ENCODE peak calls at places on chromosome 2, in ten cellular contexts. M, B, L, W, E, G, Q, S, P and Z are unnamed samples.

GRCh38 chr2:196291873-196292800 is 120.8 kb upstream of the STK17B start:
- DNase-seq in G (no peak), P (peak), L (no peak), E (peak), B (no peak), W (peak), S (no peak), M (peak), Q (peak), Z (peak)

GRCh38 chr2:854460-854859 is 96.2 kb upstream of the SNTG2 start:
- DNase-seq in M (no peak), L (no peak), S (no peak), P (peak), Q (peak), G (peak), W (no peak), E (no peak), B (peak), Z (no peak)

GRCh38 chr2:46304635-46305034 is 7.4 kb downstream of the EPAS1 start:
- DNase-seq in E (no peak), B (no peak), S (no peak), P (peak), G (no peak), W (no peak), M (no peak), Q (peak), L (no peak), Z (no peak)

GRCh38 chr2:237132799-237133198 is 47.1 kb downstream of the COPS8 start:
- DNase-seq in E (peak), B (peak), L (no peak), G (no peak), S (no peak), W (peak), M (peak), P (peak), Q (no peak), Z (peak)

GRCh38 chr2:35443087-35443486 is 912.5 kb upstream of the CRIM1 start:
- DNase-seq in G (no peak), W (no peak), Q (no peak), B (no peak), L (no peak), P (no peak), S (no peak), E (no peak), M (no peak), Z (no peak)

GRCh38 chr2:134360750-134361487 is 107.0 kb downstream of the MGAT5 start:
- DNase-seq in S (no peak), M (no peak), G (peak), W (no peak), L (no peak), B (no peak), E (no peak), P (no peak), Q (no peak), Z (no peak)

GRCh38 chr2:204544961-204545860 is at the start of gene PARD3B:
- DNase-seq in Q (peak), G (peak), P (peak), E (peak), L (peak), B (peak), S (peak), W (peak), M (peak), Z (peak)

GRCh38 chr2:48398285-48399135 is 131.4 kb upstream of the STON1 start:
- DNase-seq in G (peak), Q (no peak), E (no peak), B (no peak), S (no peak), W (peak), P (no peak), M (no peak), L (no peak), Z (no peak)

GRCh38 chr2:42788-43187 is 3.5 kb downstream of the FAM110C start:
- DNase-seq in W (no peak), E (no peak), Q (no peak), M (no peak), G (no peak), S (no peak), L (no peak), P (no peak), B (no peak), Z (no peak)

GRCh38 chr2:239049421-239050251 is 201.8 kb downstream of the TWIST2 start:
- DNase-seq in E (no peak), M (no peak), S (no peak), P (no peak), G (no peak), W (no peak), Q (no peak), L (no peak), B (no peak), Z (no peak)

GRCh38 chr2:216551669-216552068 is 53.0 kb downstream of the RPL37A start:
- DNase-seq in M (peak), B (no peak), G (no peak), L (peak), P (no peak), Q (no peak), W (no peak), S (no peak), E (peak), Z (no peak)

GRCh38 chr2:56770490-56770889 is 586.7 kb downstream of the CCDC85A start:
- DNase-seq in Q (no peak), G (no peak), P (no peak), S (no peak), M (peak), L (no peak), W (no peak), E (no peak), B (no peak), Z (peak)

GRCh38 chr2:84776011-84776410 is 104.9 kb downstream of the TRABD2A start:
- DNase-seq in W (peak), B (no peak), M (peak), G (no peak), E (no peak), L (no peak), S (no peak), Q (no peak), P (no peak), Z (peak)

GRCh38 chr2:69784228-69784627 is 42.3 kb downstream of the ANXA4 start:
- DNase-seq in M (no peak), S (no peak), L (no peak), E (no peak), W (no peak), Q (no peak), B (no peak), G (no peak), P (no peak), Z (no peak)

GRCh38 chr2:179226203-179226960 is 38.2 kb downstream of the SESTD1 start:
- DNase-seq in G (peak), L (peak), Q (no peak), M (no peak), E (no peak), W (no peak), B (no peak), S (no peak), P (no peak), Z (no peak)

GRCh38 chr2:173354601-173355131 is at the start of gene CDCA7:
- DNase-seq in S (peak), G (peak), W (peak), M (peak), L (peak), E (peak), P (no peak), B (no peak), Q (peak), Z (peak)

GRCh38 chr2:85813978-85814801 is 60.4 kb downstream of the ATOH8 start:
- DNase-seq in M (peak), P (peak), W (peak), S (peak), B (peak), E (peak), Q (peak), G (peak), L (peak), Z (peak)

GRCh38 chr2:60555066-60555793 is 1.8 kb upstream of the BCL11A start:
- DNase-seq in S (peak), P (peak), M (peak), G (peak), B (no peak), L (no peak), W (peak), E (peak), Q (peak), Z (no peak)

GRCh38 chr2:2847131-2847740 is 516.2 kb upstream of the MYT1L start:
- DNase-seq in L (no peak), B (no peak), P (no peak), Q (no peak), E (no peak), W (no peak), S (peak), G (no peak), M (no peak), Z (no peak)

GRCh38 chr2:177165731-177166711 is 46.6 kb upstream of the HNRNPA3 start:
- DNase-seq in B (no peak), W (peak), Q (peak), E (peak), P (peak), S (no peak), M (no peak), L (no peak), G (no peak), Z (no peak)

GRCh38 chr2:83081835-83082522 is 1377.1 kb downstream of the SUCLG1 start:
- DNase-seq in W (peak), B (no peak), G (peak), Q (no peak), M (peak), P (peak), E (no peak), L (no peak), S (no peak), Z (no peak)

GRCh38 chr2:179817181-179817841 is 44.1 kb downstream of the ZNF385B start:
- DNase-seq in M (no peak), S (no peak), B (no peak), L (no peak), G (no peak), Q (peak), E (peak), W (peak), P (no peak), Z (peak)

GRCh38 chr2:127650041-127650784 is 4.3 kb downstream of the GPR17 start:
- DNase-seq in P (no peak), Q (no peak), S (peak), M (no peak), L (no peak), E (no peak), G (no peak), B (no peak), W (no peak), Z (no peak)

GRCh38 chr2:25833566-25833965 is 44.7 kb downstream of the ASXL2 start:
- DNase-seq in W (peak), S (no peak), B (no peak), G (no peak), Q (no peak), M (no peak), P (no peak), E (no peak), L (no peak), Z (no peak)

GRCh38 chr2:204114294-204114693 is 177.7 kb downstream of the ICOS start:
- DNase-seq in M (no peak), W (no peak), Q (no peak), B (no peak), S (no peak), P (no peak), E (no peak), L (no peak), G (no peak), Z (no peak)

GRCh38 chr2:19700861-19701585 is 200.8 kb downstream of the TTC32 start:
- DNase-seq in W (no peak), Q (no peak), L (no peak), S (no peak), E (no peak), G (no peak), M (no peak), B (no peak), P (no peak), Z (no peak)

GRCh38 chr2:9712263-9712662 is 81.5 kb upstream of the YWHAQ start:
- DNase-seq in Q (no peak), P (no peak), B (no peak), S (no peak), G (no peak), M (no peak), L (no peak), W (no peak), E (no peak), Z (no peak)

GRCh38 chr2:99621106-99621505 is 131.3 kb upstream of the REV1 start:
- DNase-seq in M (no peak), E (no peak), P (no peak), Q (no peak), L (no peak), W (no peak), B (no peak), G (no peak), S (no peak), Z (no peak)

GRCh38 chr2:170077830-170078569 is 99.9 kb upstream of the MYO3B start:
- DNase-seq in M (no peak), W (no peak), G (no peak), L (no peak), P (no peak), E (no peak), Q (no peak), S (no peak), B (no peak), Z (no peak)

GRCh38 chr2:68103656-68104055 is 40.9 kb upstream of the C1D start:
- DNase-seq in Q (no peak), L (no peak), M (no peak), S (no peak), B (no peak), W (no peak), E (no peak), G (no peak), P (no peak), Z (no peak)

GRCh38 chr2:67733517-67733916 is 329.3 kb downstream of the C1D start:
- DNase-seq in P (peak), E (peak), L (no peak), G (no peak), M (peak), B (no peak), Q (peak), W (peak), S (peak), Z (no peak)